ENCODE peak calls at places on chromosomes 13 and 19, in five cellular contexts. L is nephron progenitor cell, S is RWPE1, O is tibial artery, T is SK-N-SH. I is an unnamed sample.

GRCh38 chr13:114100446-114101320 is 31.7 kb downstream of the RASA3 start:
- DNase-seq in S (no peak), L (peak; percentile 22), O (peak; percentile 72), T (peak; percentile 39), I (peak; percentile 67)

GRCh38 chr19:37963190-37963947 is 56.4 kb downstream of the SIPA1L3 start:
- DNase-seq in O (no peak), L (no peak), S (no peak), T (no peak), I (no peak)

GRCh38 chr19:5903054-5903501 is 512 bp downstream of the NDUFA11 start:
- DNase-seq in S (peak; percentile 39), L (no peak), T (no peak), O (no peak), I (no peak)

GRCh38 chr13:95176611-95177259 is 124.5 kb downstream of the ABCC4 start:
- DNase-seq in S (no peak), O (no peak), L (no peak), T (no peak), I (no peak)

GRCh38 chr13:23674795-23675640 is 104.8 kb downstream of the TNFRSF19 start:
- DNase-seq in L (no peak), T (no peak), S (peak; percentile 82), O (no peak), I (no peak)

GRCh38 chr13:53200498-53201453 is 172.2 kb downstream of the OLFM4 start:
- DNase-seq in S (peak; percentile 20), O (no peak), L (peak; percentile 94), T (peak; percentile 44), I (peak; percentile 72)

GRCh38 chr19:17835182-17836006 is 12.4 kb downstream of the JAK3 start:
- DNase-seq in O (no peak), S (no peak), L (no peak), T (no peak), I (no peak)

GRCh38 chr13:43861863-43862262 is 17.7 kb downstream of the CCDC122 start:
- DNase-seq in L (no peak), T (no peak), S (no peak), O (no peak), I (no peak)

GRCh38 chr19:10817291-10818038 is 18.5 kb downstream of the TMED1 start:
- DNase-seq in O (peak; percentile 89), L (no peak), T (peak; percentile 88), S (no peak), I (no peak)

GRCh38 chr13:31421756-31422155 is 222.0 kb downstream of the B3GLCT start:
- DNase-seq in S (no peak), T (no peak), L (no peak), O (no peak), I (no peak)

GRCh38 chr13:31427151-31427867 is 227.5 kb downstream of the B3GLCT start:
- DNase-seq in L (no peak), S (no peak), T (no peak), O (no peak), I (no peak)

GRCh38 chr13:31426395-31426794 is 226.6 kb downstream of the B3GLCT start:
- DNase-seq in L (no peak), S (no peak), O (no peak), T (no peak), I (no peak)

GRCh38 chr13:31424130-31424729 is 224.5 kb downstream of the B3GLCT start:
- DNase-seq in S (peak; percentile 77), L (peak; percentile 75), O (peak; percentile 86), T (peak; percentile 73), I (peak; percentile 74)
- TF ChIP-seq CTCF in S (peak; percentile 91), L (peak; percentile 86), O (peak; percentile 84), T (peak; percentile 92), I (peak; percentile 78)

GRCh38 chr13:51910508-51910907 is 48.7 kb downstream of the CCDC70 start:
- DNase-seq in L (no peak), O (no peak), T (no peak), S (no peak), I (no peak)

GRCh38 chr13:51913421-51914136 is 51.8 kb downstream of the CCDC70 start:
- DNase-seq in T (peak; percentile 43), S (no peak), O (no peak), L (no peak), I (no peak)

GRCh38 chr13:51912511-51913225 is 50.9 kb downstream of the CCDC70 start:
- DNase-seq in S (no peak), L (no peak), O (no peak), T (no peak), I (no peak)

GRCh38 chr13:51914137-51914493 is 52.3 kb downstream of the CCDC70 start:
- DNase-seq in S (no peak), O (no peak), T (no peak), L (no peak), I (no peak)

GRCh38 chr13:51912091-51912490 is 50.3 kb downstream of the CCDC70 start:
- DNase-seq in S (no peak), T (no peak), O (no peak), L (no peak), I (no peak)
- TF ChIP-seq CTCF in S (no peak), T (no peak), O (no peak), L (no peak), I (no peak)

GRCh38 chr13:34748561-34748960 is 193.5 kb upstream of the NBEA start:
- DNase-seq in O (no peak), S (no peak), L (no peak), T (no peak), I (no peak)
- TF ChIP-seq CTCF in O (no peak), S (no peak), L (no peak), T (no peak), I (no peak)

DNA sequence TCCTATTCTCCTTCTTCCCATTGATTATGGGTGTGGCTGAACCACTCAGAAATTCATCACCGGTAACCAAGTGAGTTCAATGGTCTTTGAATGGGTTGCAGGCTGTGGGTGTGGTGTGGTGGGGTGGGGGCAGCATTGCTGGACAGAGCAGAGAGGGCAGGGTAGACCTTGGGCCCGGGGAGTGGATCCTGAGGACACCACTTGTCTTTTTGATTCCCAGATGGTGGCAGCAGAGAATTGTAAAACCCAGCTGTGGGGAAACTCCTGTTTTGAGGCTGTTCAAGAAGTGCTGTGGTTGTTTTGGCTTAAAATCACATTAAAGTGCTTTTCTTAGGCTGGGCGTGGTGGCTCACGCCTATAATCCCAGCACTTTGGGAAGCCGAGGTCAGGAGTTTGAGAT is 45.8 kb upstream of the RGCC start:
- DNase-seq in L (peak; percentile 7), T (no peak), O (no peak), S (peak; percentile 35), I (peak; percentile 34)
- TF ChIP-seq CTCF in L (no peak), T (peak; percentile 34), O (peak; percentile 32), S (no peak), I (no peak)

DNA sequence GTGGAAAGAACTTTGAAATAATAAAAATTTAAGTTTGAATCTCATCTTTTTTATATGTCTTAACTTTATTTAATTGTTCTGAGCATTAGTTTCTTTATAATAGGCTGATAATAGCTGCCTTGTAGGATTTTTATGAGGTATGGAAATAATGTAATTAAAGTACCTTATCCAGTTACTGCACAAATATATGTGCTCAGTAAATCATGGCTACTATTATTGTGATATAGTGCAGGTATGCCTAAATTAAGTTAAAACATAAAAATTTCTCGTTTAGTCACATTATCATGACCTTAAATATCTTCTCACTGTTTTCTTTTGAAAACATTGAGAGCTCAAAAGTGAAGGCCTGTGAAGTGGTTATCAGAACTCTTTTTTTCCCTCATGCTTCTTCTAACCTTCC is 62.9 kb downstream of the NDFIP2 start:
- DNase-seq in T (no peak), S (no peak), L (no peak), O (no peak), I (no peak)
- TF ChIP-seq CTCF in T (no peak), S (no peak), L (no peak), O (no peak), I (no peak)

GRCh38 chr19:49362926-49363264 is 679 bp upstream of the TEAD2 start:
- DNase-seq in T (peak; percentile 48), L (peak; percentile 45), S (no peak), O (peak; percentile 86), I (peak; percentile 39)
- TF ChIP-seq CTCF in T (no peak), L (no peak), S (no peak), O (no peak), I (no peak)

GRCh38 chr13:110137677-110138008 is 169.3 kb downstream of the COL4A1 start:
- DNase-seq in S (peak; percentile 41), L (peak; percentile 39), T (peak; percentile 83), O (no peak), I (peak; percentile 80)
- TF ChIP-seq CTCF in S (peak; percentile 33), L (peak; percentile 33), T (peak; percentile 42), O (no peak), I (peak; percentile 35)

DNA sequence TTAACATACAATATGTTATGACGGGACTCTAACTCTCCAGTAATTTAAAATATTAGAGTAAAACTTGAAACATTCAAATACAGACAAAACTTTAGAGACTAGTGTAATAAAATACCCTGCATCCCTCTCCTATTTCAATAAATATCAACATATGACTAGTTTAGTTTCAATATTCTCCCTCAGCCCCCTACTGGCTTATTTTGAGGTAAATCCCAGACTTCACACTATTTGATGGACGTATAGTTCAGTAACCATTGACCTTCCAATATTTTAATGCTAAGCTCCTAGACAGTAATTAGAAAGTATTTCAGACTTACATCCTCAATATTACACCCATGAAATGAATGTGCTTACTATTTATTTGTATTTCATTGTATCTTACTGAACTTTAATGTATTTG is 180.7 kb upstream of the STARD13 start:
- DNase-seq in L (no peak), T (no peak), S (no peak), O (no peak), I (no peak)
- TF ChIP-seq CTCF in L (no peak), T (peak; percentile 32), S (peak; percentile 7), O (no peak), I (no peak)

DNA sequence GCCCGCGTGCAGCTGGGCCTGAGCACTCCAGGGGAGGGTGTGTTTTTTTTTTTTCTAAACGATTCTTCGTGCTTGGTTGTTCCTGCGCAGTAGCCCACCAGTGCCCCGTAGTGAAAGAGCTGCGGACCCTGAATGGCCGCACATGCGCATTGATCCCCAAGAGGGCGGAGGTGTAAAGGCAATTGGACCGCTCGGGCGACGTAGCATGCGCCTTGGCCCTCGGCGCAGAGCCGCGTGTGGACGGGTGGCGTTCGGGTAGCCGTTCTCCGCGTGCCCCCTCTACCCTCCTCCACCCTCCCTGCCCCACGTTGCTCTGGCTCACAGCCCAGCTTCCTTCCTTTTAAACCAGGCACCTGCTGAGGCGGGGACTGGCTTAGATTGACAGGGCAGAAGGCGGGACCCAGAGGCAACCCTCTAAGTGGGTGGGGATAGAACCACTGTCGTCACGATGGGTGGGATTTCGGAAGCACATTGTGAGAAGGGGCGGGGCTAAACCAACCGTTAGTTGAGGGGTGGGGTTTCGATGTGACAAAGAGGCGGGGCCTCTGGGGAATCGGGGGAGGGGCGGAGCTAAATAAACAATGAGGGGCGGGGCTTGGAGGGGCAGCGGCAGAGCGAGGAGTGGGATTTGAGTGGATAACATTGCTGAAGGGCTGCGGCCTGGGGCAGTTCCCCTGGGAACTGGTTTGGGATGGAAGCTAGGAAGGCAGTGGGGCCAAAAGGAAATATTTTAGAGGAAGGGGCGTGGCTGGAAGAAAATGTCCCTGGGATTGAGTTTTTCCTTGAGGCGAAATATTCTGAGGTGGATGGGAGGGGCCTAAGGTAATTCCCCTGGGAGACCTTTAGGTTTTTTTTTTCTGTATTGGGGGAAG is 543 bp upstream of the NUP62 start:
- DNase-seq in O (peak; percentile 93), S (peak; percentile 98), L (peak; percentile 95), T (peak; percentile 95), I (peak; percentile 95)
- TF ChIP-seq CTCF in O (peak; percentile 32), S (no peak), L (no peak), T (no peak), I (no peak)

GRCh38 chr19:54179921-54180452 is 7.0 kb upstream of the TMC4 start:
- DNase-seq in L (peak; percentile 79), O (no peak), T (peak; percentile 66), S (no peak), I (peak; percentile 35)
- TF ChIP-seq CTCF in L (peak; percentile 63), O (no peak), T (peak; percentile 34), S (no peak), I (no peak)

I was measured in GM20000.